ENCODE peak calls at places on chromosome 4, in eight cellular contexts. W is lower lobe of right lung, N is upper lobe of right lung, V is uterus, G is WERI-Rb-1, T is IMR-90, F is heart left ventricle, L is heart right ventricle. K is an unnamed sample.

GRCh38 chr4:48483006-48483776 is at the start of gene SLC10A4:
- DNase-seq in W (peak; percentile 47), N (peak; percentile 68), V (no peak), G (no peak), T (no peak), F (no peak), L (no peak), K (no peak)

GRCh38 chr4:148866666-148867065 is 424.5 kb upstream of the NR3C2 start:
- DNase-seq in W (no peak), N (no peak), V (no peak), G (no peak), T (no peak), F (no peak), L (no peak), K (no peak)

GRCh38 chr4:170089743-170090666 is at the start of gene AADAT:
- DNase-seq in W (peak; percentile 82), N (peak; percentile 91), V (peak; percentile 81), G (peak; percentile 96), T (peak; percentile 72), F (peak; percentile 85), L (peak; percentile 80), K (peak; percentile 69)

GRCh38 chr4:158796370-158797140 is 27.7 kb downstream of the FNIP2 start:
- DNase-seq in W (peak; percentile 60), N (peak; percentile 73), V (no peak), G (no peak), T (peak; percentile 67), F (no peak), L (no peak), K (no peak)

GRCh38 chr4:38069271-38069760 is 109.1 kb downstream of the PTTG2 start:
- DNase-seq in W (no peak), N (no peak), V (peak; percentile 63), G (no peak), T (peak; percentile 89), F (no peak), L (no peak), K (peak; percentile 77)

GRCh38 chr4:148454835-148455234 is 12.6 kb upstream of the NR3C2 start:
- DNase-seq in W (no peak), N (no peak), V (no peak), G (no peak), T (peak; percentile 23), F (no peak), L (no peak), K (peak; percentile 56)

GRCh38 chr4:44016582-44017421 is 431.8 kb downstream of the KCTD8 start:
- DNase-seq in W (no peak), N (peak; percentile 23), V (no peak), G (no peak), T (peak; percentile 23), F (no peak), L (no peak), K (no peak)

GRCh38 chr4:6391186-6391851 is 81.1 kb downstream of the PPP2R2C start:
- DNase-seq in W (no peak), N (no peak), V (no peak), G (no peak), T (no peak), F (peak; percentile 36), L (no peak), K (peak; percentile 25)

GRCh38 chr4:151753056-151753455 is 7.8 kb downstream of the GATB start:
- DNase-seq in W (no peak), N (no peak), V (no peak), G (no peak), T (peak; percentile 38), F (no peak), L (no peak), K (peak; percentile 24)

GRCh38 chr4:22439947-22440346 is 75.9 kb downstream of the ADGRA3 start:
- DNase-seq in W (no peak), N (no peak), V (no peak), G (no peak), T (no peak), F (no peak), L (no peak), K (no peak)

GRCh38 chr4:37664696-37665095 is 21.5 kb downstream of the RELL1 start:
- DNase-seq in W (no peak), N (no peak), V (no peak), G (no peak), T (no peak), F (no peak), L (no peak), K (no peak)

GRCh38 chr4:105426187-105426897 is 47.5 kb downstream of the PPA2 start:
- DNase-seq in W (no peak), N (no peak), V (no peak), G (no peak), T (no peak), F (no peak), L (no peak), K (no peak)

GRCh38 chr4:188282620-188283232 is 143.5 kb downstream of the TRIML1 start:
- DNase-seq in W (no peak), N (peak; percentile 65), V (no peak), G (no peak), T (no peak), F (no peak), L (no peak), K (no peak)

GRCh38 chr4:83862471-83862870 is 326.6 kb downstream of the GPAT3 start:
- DNase-seq in W (peak; percentile 61), N (peak; percentile 79), V (no peak), G (no peak), T (no peak), F (no peak), L (no peak), K (no peak)

GRCh38 chr4:153084939-153085630 is 119.2 kb upstream of the TRIM2 start:
- DNase-seq in W (peak; percentile 86), N (peak; percentile 86), V (peak; percentile 74), G (peak; percentile 90), T (peak; percentile 60), F (peak; percentile 87), L (peak; percentile 75), K (peak; percentile 76)

GRCh38 chr4:176011523-176011922 is 54.1 kb upstream of the WDR17 start:
- DNase-seq in W (no peak), N (no peak), V (no peak), G (no peak), T (no peak), F (no peak), L (no peak), K (no peak)

GRCh38 chr4:83771113-83771705 is 235.3 kb downstream of the GPAT3 start:
- DNase-seq in W (peak; percentile 43), N (no peak), V (no peak), G (peak; percentile 59), T (peak; percentile 60), F (no peak), L (peak; percentile 24), K (peak; percentile 42)

GRCh38 chr4:48906283-48907173 is at the start of gene OCIAD2:
- DNase-seq in W (peak; percentile 86), N (peak; percentile 90), V (peak; percentile 30), G (peak; percentile 91), T (no peak), F (peak; percentile 76), L (peak; percentile 50), K (peak; percentile 66)

GRCh38 chr4:183789657-183790056 is 115.5 kb upstream of the STOX2 start:
- DNase-seq in W (no peak), N (no peak), V (no peak), G (no peak), T (no peak), F (no peak), L (no peak), K (no peak)

GRCh38 chr4:12724520-12724919 is 759.6 kb downstream of the RAB28 start:
- DNase-seq in W (no peak), N (no peak), V (no peak), G (no peak), T (no peak), F (no peak), L (no peak), K (peak; percentile 24)

GRCh38 chr4:12729384-12729783 is 754.8 kb downstream of the RAB28 start:
- DNase-seq in W (no peak), N (no peak), V (no peak), G (no peak), T (peak; percentile 15), F (no peak), L (no peak), K (peak; percentile 35)

GRCh38 chr4:12723849-12724447 is 760.2 kb downstream of the RAB28 start:
- DNase-seq in W (no peak), N (no peak), V (no peak), G (no peak), T (no peak), F (no peak), L (no peak), K (no peak)
- H3K27ac ChIP-seq in W (no peak overlapping the region), N (no peak overlapping the region), V (no peak overlapping the region), G (no peak overlapping the region), T (no peak overlapping the region), F (no peak overlapping the region), L (no peak overlapping the region), K (no peak overlapping the region)

GRCh38 chr4:39446483-39446841 is 12.3 kb downstream of the RPL9 start:
- DNase-seq in W (no peak), N (no peak), V (no peak), G (no peak), T (no peak), F (no peak), L (no peak), K (no peak)
- H3K4me3 ChIP-seq in W (peak overlapping the region; percentile 60), N (peak overlapping the region; percentile 49), V (peak overlapping the region; percentile 20), G (no peak overlapping the region), T (no peak overlapping the region), F (peak overlapping the region; percentile 47), L (no peak overlapping the region), K (no peak overlapping the region)

DNA sequence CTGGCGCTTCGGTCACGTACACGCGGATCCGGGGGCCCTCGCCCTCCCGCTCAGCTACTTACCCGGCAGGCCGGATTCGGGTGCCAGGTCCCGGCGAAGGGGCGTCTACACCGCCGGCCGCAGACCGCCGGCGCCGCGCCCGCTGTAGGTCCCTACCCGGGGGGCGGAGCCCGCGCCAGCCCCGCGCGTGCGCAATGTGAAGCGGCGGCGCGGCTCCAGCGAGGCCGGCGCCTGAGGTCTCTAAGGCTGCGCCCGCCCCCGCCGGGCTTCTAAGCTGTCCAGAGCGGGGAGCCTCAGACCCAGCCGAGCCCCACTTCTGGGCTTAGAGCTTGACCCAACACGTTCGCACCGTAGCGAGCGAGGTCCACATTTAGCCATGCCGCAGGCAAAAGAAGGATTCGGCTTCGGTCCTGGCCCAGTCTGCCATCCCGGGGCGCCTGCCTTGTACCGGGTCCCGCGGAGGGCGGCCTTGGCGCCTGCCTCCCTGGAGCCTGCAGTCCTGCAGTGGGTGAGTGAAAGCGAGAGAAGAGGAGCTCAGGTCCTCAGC is at the start of gene ZNF518B:
- DNase-seq in W (peak; percentile 81), N (peak; percentile 87), V (peak; percentile 56), G (peak; percentile 59), T (peak; percentile 48), F (peak; percentile 91), L (peak; percentile 82), K (peak; percentile 70)
- H3K27ac ChIP-seq in W (peak within 1 kb of the TSS; percentile 56), N (peak within 1 kb of the TSS; percentile 2), V (peak within 1 kb of the TSS; percentile 26), G (peak within 1 kb of the TSS; percentile 55), T (peak within 1 kb of the TSS; percentile 37), F (peak within 1 kb of the TSS; percentile 61), L (no peak within 1 kb of the TSS), K (peak within 1 kb of the TSS; percentile 9)

GRCh38 chr4:113145519-113146291 is 96.3 kb downstream of the ANK2 start:
- DNase-seq in W (no peak), N (no peak), V (no peak), G (peak; percentile 44), T (no peak), F (peak; percentile 41), L (no peak), K (no peak)
- H3K4me3 ChIP-seq in W (no peak overlapping the region), N (no peak overlapping the region), V (no peak overlapping the region), G (no peak overlapping the region), T (no peak overlapping the region), F (peak overlapping the region; percentile 43), L (no peak overlapping the region), K (no peak overlapping the region)

GRCh38 chr4:84917869-84918600 is 48.5 kb downstream of the WDFY3 start:
- DNase-seq in W (no peak), N (no peak), V (no peak), G (no peak), T (no peak), F (no peak), L (no peak), K (no peak)
- H3K27ac ChIP-seq in W (no peak overlapping the region), N (no peak overlapping the region), V (no peak overlapping the region), G (no peak overlapping the region), T (no peak overlapping the region), F (no peak overlapping the region), L (no peak overlapping the region), K (no peak overlapping the region)